ENCODE peak calls at places on chromosomes 1 and 21, in seven cellular contexts. One of them, this sample, is unnamed.

GRCh38 chr1:155206891-155207577 is 663 bp downstream of the THBS3 start:
- DNase-seq in fibroblast of mammary gland: peak
- DNase-seq in fibroblast of villous mesenchyme: peak
- DNase-seq in GM20000: peak
- DNase-seq in H9: peak
- DNase-seq in epithelial cell of esophagus: peak
- DNase-seq in CD4-positive, alpha-beta T cell: peak
- DNase-seq in this sample: peak

GRCh38 chr1:202210370-202210769 is 16.8 kb downstream of the LGR6 start:
- DNase-seq in fibroblast of mammary gland: no peak
- DNase-seq in fibroblast of villous mesenchyme: no peak
- DNase-seq in GM20000: no peak
- DNase-seq in H9: no peak
- DNase-seq in epithelial cell of esophagus: peak
- DNase-seq in CD4-positive, alpha-beta T cell: no peak
- DNase-seq in this sample: no peak

GRCh38 chr1:87402192-87403046 is 73.7 kb downstream of the LMO4 start:
- DNase-seq in fibroblast of mammary gland: peak
- DNase-seq in fibroblast of villous mesenchyme: peak
- DNase-seq in GM20000: no peak
- DNase-seq in H9: no peak
- DNase-seq in epithelial cell of esophagus: no peak
- DNase-seq in CD4-positive, alpha-beta T cell: no peak
- DNase-seq in this sample: no peak

GRCh38 chr1:12209495-12209832 is 20.4 kb upstream of the VPS13D start:
- DNase-seq in fibroblast of mammary gland: no peak
- DNase-seq in fibroblast of villous mesenchyme: no peak
- DNase-seq in GM20000: no peak
- DNase-seq in H9: no peak
- DNase-seq in epithelial cell of esophagus: no peak
- DNase-seq in CD4-positive, alpha-beta T cell: no peak
- DNase-seq in this sample: no peak

GRCh38 chr21:45112371-45112770 is 38.0 kb downstream of the ADARB1 start:
- DNase-seq in fibroblast of mammary gland: peak
- DNase-seq in fibroblast of villous mesenchyme: peak
- DNase-seq in GM20000: no peak
- DNase-seq in H9: no peak
- DNase-seq in epithelial cell of esophagus: no peak
- DNase-seq in CD4-positive, alpha-beta T cell: no peak
- DNase-seq in this sample: no peak

GRCh38 chr1:20405893-20406604 is 80.0 kb downstream of the CAMK2N1 start:
- DNase-seq in fibroblast of mammary gland: peak
- DNase-seq in fibroblast of villous mesenchyme: peak
- DNase-seq in GM20000: no peak
- DNase-seq in H9: peak
- DNase-seq in epithelial cell of esophagus: peak
- DNase-seq in CD4-positive, alpha-beta T cell: no peak
- DNase-seq in this sample: peak

GRCh38 chr1:24277420-24278169 is 41.6 kb upstream of the GRHL3 start:
- DNase-seq in fibroblast of mammary gland: peak
- DNase-seq in fibroblast of villous mesenchyme: no peak
- DNase-seq in GM20000: peak
- DNase-seq in H9: no peak
- DNase-seq in epithelial cell of esophagus: peak
- DNase-seq in CD4-positive, alpha-beta T cell: no peak
- DNase-seq in this sample: no peak

GRCh38 chr1:11458811-11459275 is 20.1 kb upstream of the DISP3 start:
- DNase-seq in fibroblast of mammary gland: no peak
- DNase-seq in fibroblast of villous mesenchyme: no peak
- DNase-seq in GM20000: no peak
- DNase-seq in H9: no peak
- DNase-seq in epithelial cell of esophagus: no peak
- DNase-seq in CD4-positive, alpha-beta T cell: no peak
- DNase-seq in this sample: no peak

GRCh38 chr1:31934706-31935629 is 3.2 kb downstream of the PTP4A2 start:
- DNase-seq in fibroblast of mammary gland: peak
- DNase-seq in fibroblast of villous mesenchyme: peak
- DNase-seq in GM20000: no peak
- DNase-seq in H9: no peak
- DNase-seq in epithelial cell of esophagus: peak
- DNase-seq in CD4-positive, alpha-beta T cell: no peak
- DNase-seq in this sample: no peak

GRCh38 chr1:201595381-201595780 is 56.5 kb downstream of the NAV1 start:
- DNase-seq in fibroblast of mammary gland: no peak
- DNase-seq in fibroblast of villous mesenchyme: no peak
- DNase-seq in GM20000: no peak
- DNase-seq in H9: no peak
- DNase-seq in epithelial cell of esophagus: no peak
- DNase-seq in CD4-positive, alpha-beta T cell: no peak
- DNase-seq in this sample: no peak

GRCh38 chr1:44608141-44608540 is 66.1 kb downstream of the TMEM53 start:
- DNase-seq in fibroblast of mammary gland: no peak
- DNase-seq in fibroblast of villous mesenchyme: no peak
- DNase-seq in GM20000: peak
- DNase-seq in H9: no peak
- DNase-seq in epithelial cell of esophagus: peak
- DNase-seq in CD4-positive, alpha-beta T cell: no peak
- DNase-seq in this sample: no peak
- TF ChIP-seq CTCF in fibroblast of mammary gland: peak
- TF ChIP-seq CTCF in fibroblast of villous mesenchyme: peak
- TF ChIP-seq CTCF in GM20000: no peak
- TF ChIP-seq CTCF in H9: peak
- TF ChIP-seq CTCF in epithelial cell of esophagus: no peak
- TF ChIP-seq CTCF in CD4-positive, alpha-beta T cell: no peak
- TF ChIP-seq CTCF in this sample: no peak

GRCh38 chr21:31991356-31992331 is 118.8 kb downstream of the HUNK start:
- DNase-seq in fibroblast of mammary gland: no peak
- DNase-seq in fibroblast of villous mesenchyme: no peak
- DNase-seq in GM20000: no peak
- DNase-seq in H9: peak
- DNase-seq in epithelial cell of esophagus: no peak
- DNase-seq in CD4-positive, alpha-beta T cell: no peak
- DNase-seq in this sample: no peak
- TF ChIP-seq CTCF in fibroblast of mammary gland: no peak
- TF ChIP-seq CTCF in fibroblast of villous mesenchyme: no peak
- TF ChIP-seq CTCF in GM20000: no peak
- TF ChIP-seq CTCF in H9: peak
- TF ChIP-seq CTCF in epithelial cell of esophagus: no peak
- TF ChIP-seq CTCF in CD4-positive, alpha-beta T cell: no peak
- TF ChIP-seq CTCF in this sample: no peak

GRCh38 chr1:210373878-210374599 is 45.3 kb downstream of the HHAT start:
- DNase-seq in fibroblast of mammary gland: peak
- DNase-seq in fibroblast of villous mesenchyme: peak
- DNase-seq in GM20000: peak
- DNase-seq in H9: peak
- DNase-seq in epithelial cell of esophagus: peak
- DNase-seq in CD4-positive, alpha-beta T cell: peak
- DNase-seq in this sample: no peak
- TF ChIP-seq CTCF in fibroblast of mammary gland: peak
- TF ChIP-seq CTCF in fibroblast of villous mesenchyme: peak
- TF ChIP-seq CTCF in GM20000: peak
- TF ChIP-seq CTCF in H9: peak
- TF ChIP-seq CTCF in epithelial cell of esophagus: peak
- TF ChIP-seq CTCF in CD4-positive, alpha-beta T cell: peak
- TF ChIP-seq CTCF in this sample: peak

GRCh38 chr21:37000381-37000780 is 6.1 kb upstream of the RIPPLY3 start:
- DNase-seq in fibroblast of mammary gland: no peak
- DNase-seq in fibroblast of villous mesenchyme: no peak
- DNase-seq in GM20000: no peak
- DNase-seq in H9: no peak
- DNase-seq in epithelial cell of esophagus: no peak
- DNase-seq in CD4-positive, alpha-beta T cell: no peak
- DNase-seq in this sample: no peak
- TF ChIP-seq CTCF in fibroblast of mammary gland: peak
- TF ChIP-seq CTCF in fibroblast of villous mesenchyme: no peak
- TF ChIP-seq CTCF in GM20000: no peak
- TF ChIP-seq CTCF in H9: no peak
- TF ChIP-seq CTCF in epithelial cell of esophagus: peak
- TF ChIP-seq CTCF in CD4-positive, alpha-beta T cell: no peak
- TF ChIP-seq CTCF in this sample: no peak

GRCh38 chr1:114581335-114582287 is at the start of gene BCAS2:
- DNase-seq in fibroblast of mammary gland: peak
- DNase-seq in fibroblast of villous mesenchyme: peak
- DNase-seq in GM20000: peak
- DNase-seq in H9: peak
- DNase-seq in epithelial cell of esophagus: peak
- DNase-seq in CD4-positive, alpha-beta T cell: peak
- DNase-seq in this sample: peak

GRCh38 chr1:114588196-114588689 is 6.8 kb upstream of the BCAS2 start:
- DNase-seq in fibroblast of mammary gland: no peak
- DNase-seq in fibroblast of villous mesenchyme: no peak
- DNase-seq in GM20000: no peak
- DNase-seq in H9: no peak
- DNase-seq in epithelial cell of esophagus: no peak
- DNase-seq in CD4-positive, alpha-beta T cell: no peak
- DNase-seq in this sample: no peak

GRCh38 chr1:114586513-114587047 is 5.2 kb upstream of the BCAS2 start:
- DNase-seq in fibroblast of mammary gland: no peak
- DNase-seq in fibroblast of villous mesenchyme: no peak
- DNase-seq in GM20000: no peak
- DNase-seq in H9: no peak
- DNase-seq in epithelial cell of esophagus: no peak
- DNase-seq in CD4-positive, alpha-beta T cell: no peak
- DNase-seq in this sample: no peak

GRCh38 chr1:114587203-114587991 is 6.0 kb upstream of the BCAS2 start:
- DNase-seq in fibroblast of mammary gland: no peak
- DNase-seq in fibroblast of villous mesenchyme: no peak
- DNase-seq in GM20000: no peak
- DNase-seq in H9: no peak
- DNase-seq in epithelial cell of esophagus: no peak
- DNase-seq in CD4-positive, alpha-beta T cell: no peak
- DNase-seq in this sample: no peak

DNA sequence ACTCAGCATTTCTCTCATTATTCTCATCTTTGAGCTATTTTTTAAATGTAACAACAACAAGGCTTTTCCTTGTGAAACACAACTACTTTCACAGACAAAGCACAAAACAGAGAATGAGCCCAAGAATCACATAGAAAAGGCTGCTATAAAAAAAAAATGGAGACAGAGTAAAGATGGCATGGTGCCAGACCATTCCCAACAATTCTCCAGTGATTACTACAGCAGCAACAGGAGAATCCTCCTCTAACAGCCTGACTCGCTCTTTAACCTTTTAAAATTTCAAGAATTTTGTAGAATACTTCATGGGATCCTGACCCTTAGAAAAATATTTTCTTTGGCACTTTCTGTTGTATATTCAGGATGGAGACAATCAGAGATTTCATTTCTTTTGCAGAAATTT is 3.8 kb upstream of the BCAS2 start:
- DNase-seq in fibroblast of mammary gland: peak
- DNase-seq in fibroblast of villous mesenchyme: no peak
- DNase-seq in GM20000: no peak
- DNase-seq in H9: no peak
- DNase-seq in epithelial cell of esophagus: no peak
- DNase-seq in CD4-positive, alpha-beta T cell: no peak
- DNase-seq in this sample: no peak
- TF ChIP-seq CTCF in fibroblast of mammary gland: no peak
- TF ChIP-seq CTCF in fibroblast of villous mesenchyme: no peak
- TF ChIP-seq CTCF in GM20000: no peak
- TF ChIP-seq CTCF in H9: no peak
- TF ChIP-seq CTCF in epithelial cell of esophagus: no peak
- TF ChIP-seq CTCF in CD4-positive, alpha-beta T cell: no peak
- TF ChIP-seq CTCF in this sample: no peak